ENCODE peak calls at places on chromosomes 2 and 18, in eight cellular contexts. A, D, O, J, X, K, Y and B are unnamed samples.

GRCh38 chr2:28750316-28751101 is 1.1 kb upstream of the PPP1CB start:
- DNase-seq in A (no peak), O (peak; percentile 18), D (peak; percentile 72), J (no peak), K (no peak), X (no peak), Y (peak; percentile 45), B (peak; percentile 59)

GRCh38 chr18:80106482-80107051 is 2.5 kb upstream of the ADNP2 start:
- DNase-seq in D (no peak), A (no peak), X (no peak), J (no peak), Y (no peak), O (no peak), K (no peak), B (peak; percentile 26)

GRCh38 chr2:161061786-161062185 is 98.4 kb upstream of the TANK start:
- DNase-seq in O (no peak), D (no peak), K (no peak), A (no peak), Y (no peak), X (no peak), J (no peak), B (no peak)

GRCh38 chr2:133940134-133940533 is 313.7 kb upstream of the MGAT5 start:
- DNase-seq in X (no peak), A (no peak), Y (no peak), K (no peak), J (no peak), D (no peak), O (no peak), B (no peak)

GRCh38 chr2:39734451-39734850 is 44.6 kb downstream of the THUMPD2 start:
- DNase-seq in O (no peak), A (no peak), Y (no peak), D (no peak), X (no peak), J (no peak), K (no peak), B (no peak)

GRCh38 chr2:233544079-233544690 is 22.4 kb downstream of the USP40 start:
- DNase-seq in D (no peak), O (no peak), X (no peak), A (no peak), Y (no peak), K (no peak), J (no peak), B (no peak)

GRCh38 chr2:37323770-37324535 is 680 bp downstream of the PRKD3 start:
- DNase-seq in K (no peak), D (peak; percentile 50), A (peak; percentile 58), X (no peak), O (peak; percentile 11), J (no peak), Y (peak; percentile 36), B (peak; percentile 50)

GRCh38 chr18:21538230-21538629 is 62.3 kb downstream of the ESCO1 start:
- DNase-seq in Y (no peak), J (no peak), D (no peak), K (no peak), O (no peak), X (no peak), A (no peak), B (no peak)

GRCh38 chr18:8411492-8411891 is 197.7 kb upstream of the RAB12 start:
- DNase-seq in K (no peak), A (no peak), J (no peak), Y (no peak), X (no peak), O (no peak), D (no peak), B (no peak)

GRCh38 chr2:196137271-196137670 is 34.1 kb downstream of the STK17B start:
- DNase-seq in A (no peak), K (no peak), Y (no peak), X (no peak), J (no peak), O (no peak), D (no peak), B (no peak)

GRCh38 chr2:190922411-190922810 is 41.8 kb downstream of the GLS start:
- DNase-seq in K (no peak), D (no peak), J (no peak), A (no peak), O (no peak), X (no peak), Y (no peak), B (no peak)

DNA sequence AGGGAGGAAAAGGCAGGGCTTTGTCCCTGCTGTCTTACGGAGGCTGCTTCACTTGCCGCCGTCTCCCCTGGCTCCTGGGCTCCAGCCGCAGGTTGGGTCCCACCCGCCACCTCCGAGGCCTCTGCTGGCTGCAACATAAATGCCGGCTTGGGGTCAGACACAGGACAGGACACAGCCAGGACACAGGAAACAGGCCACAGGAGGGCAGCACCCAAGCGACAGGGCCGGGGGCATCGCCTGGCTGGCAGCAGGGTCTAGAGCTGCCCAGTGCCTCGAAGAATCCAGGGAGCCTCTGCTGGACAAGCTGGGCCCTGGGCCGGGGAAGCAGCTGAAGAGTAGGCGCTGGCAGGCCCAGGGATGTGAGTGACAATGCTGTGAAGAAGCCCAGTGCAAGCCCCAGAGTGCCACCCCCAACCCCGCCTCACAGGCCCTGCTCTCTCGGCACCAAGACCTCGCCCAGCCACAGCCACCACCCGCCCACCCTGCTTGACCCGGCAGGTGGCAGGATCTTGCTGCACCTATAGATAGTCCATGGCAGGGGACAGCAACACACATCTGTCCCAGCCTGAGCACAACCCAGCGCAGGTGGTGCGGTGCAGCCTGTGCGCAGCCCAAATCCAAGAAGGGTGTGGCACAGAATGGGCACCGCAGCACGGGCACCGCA is 55.7 kb downstream of the BIN1 start:
- DNase-seq in D (no peak), Y (no peak), J (peak; percentile 23), A (peak; percentile 43), K (no peak), O (no peak), X (no peak), B (no peak)
- TF ChIP-seq CTCF in D (peak; percentile 10), Y (no peak), J (no peak), A (no peak), K (peak; percentile 15), O (no peak), X (no peak), B (no peak)

GRCh38 chr2:137963535-137964065 is 673 bp upstream of the HNMT start:
- DNase-seq in J (no peak), O (no peak), D (no peak), A (no peak), X (no peak), Y (no peak), K (no peak), B (no peak)
- H3K4me3 ChIP-seq in J (peak overlapping the region; percentile 57), O (no peak overlapping the region), D (no peak overlapping the region), A (peak overlapping the region; percentile 58), X (peak overlapping the region; percentile 45), Y (peak overlapping the region; percentile 54), K (no peak overlapping the region), B (peak overlapping the region; percentile 81)

DNA sequence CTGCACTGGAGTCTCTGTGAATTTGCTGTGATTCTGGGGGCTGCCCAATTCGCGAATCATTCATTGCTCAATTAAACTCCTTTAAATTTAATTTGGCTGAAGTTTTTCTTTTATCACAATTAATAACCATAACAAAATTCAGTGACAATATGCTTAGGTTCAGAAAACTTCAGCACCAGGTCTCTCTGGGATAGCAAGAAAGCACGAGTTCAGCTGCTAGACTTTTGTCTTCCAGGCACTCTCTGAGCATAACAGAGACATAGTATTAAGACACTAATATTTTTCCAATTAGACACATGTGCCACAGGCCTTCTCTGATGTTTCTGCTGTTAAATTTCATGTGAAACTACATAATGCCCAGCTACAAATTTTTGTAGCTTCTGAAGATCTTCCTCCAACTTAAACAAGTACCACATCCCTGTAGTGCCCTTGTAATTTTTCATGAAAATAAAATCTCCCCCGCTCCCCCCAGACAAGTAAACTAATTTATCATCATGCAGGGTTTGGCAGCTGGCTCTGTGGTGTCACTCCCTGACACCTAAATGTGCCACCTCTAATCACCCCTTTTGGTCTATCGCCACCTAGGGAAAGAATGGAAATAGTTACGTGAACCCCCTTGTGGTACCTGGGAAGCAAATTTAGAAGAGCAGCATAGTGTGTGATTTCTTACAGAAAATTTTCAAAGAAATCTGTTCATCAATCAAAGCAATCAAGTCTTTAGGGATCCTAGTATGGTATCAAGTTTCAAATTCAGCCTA is 94.1 kb downstream of the CSRNP3 start:
- DNase-seq in O (no peak), D (no peak), J (no peak), A (no peak), X (no peak), Y (no peak), K (no peak), B (no peak)
- TF ChIP-seq CTCF in O (no peak), D (no peak), J (no peak), A (no peak), X (no peak), Y (no peak), K (peak; percentile 28), B (no peak)

DNA sequence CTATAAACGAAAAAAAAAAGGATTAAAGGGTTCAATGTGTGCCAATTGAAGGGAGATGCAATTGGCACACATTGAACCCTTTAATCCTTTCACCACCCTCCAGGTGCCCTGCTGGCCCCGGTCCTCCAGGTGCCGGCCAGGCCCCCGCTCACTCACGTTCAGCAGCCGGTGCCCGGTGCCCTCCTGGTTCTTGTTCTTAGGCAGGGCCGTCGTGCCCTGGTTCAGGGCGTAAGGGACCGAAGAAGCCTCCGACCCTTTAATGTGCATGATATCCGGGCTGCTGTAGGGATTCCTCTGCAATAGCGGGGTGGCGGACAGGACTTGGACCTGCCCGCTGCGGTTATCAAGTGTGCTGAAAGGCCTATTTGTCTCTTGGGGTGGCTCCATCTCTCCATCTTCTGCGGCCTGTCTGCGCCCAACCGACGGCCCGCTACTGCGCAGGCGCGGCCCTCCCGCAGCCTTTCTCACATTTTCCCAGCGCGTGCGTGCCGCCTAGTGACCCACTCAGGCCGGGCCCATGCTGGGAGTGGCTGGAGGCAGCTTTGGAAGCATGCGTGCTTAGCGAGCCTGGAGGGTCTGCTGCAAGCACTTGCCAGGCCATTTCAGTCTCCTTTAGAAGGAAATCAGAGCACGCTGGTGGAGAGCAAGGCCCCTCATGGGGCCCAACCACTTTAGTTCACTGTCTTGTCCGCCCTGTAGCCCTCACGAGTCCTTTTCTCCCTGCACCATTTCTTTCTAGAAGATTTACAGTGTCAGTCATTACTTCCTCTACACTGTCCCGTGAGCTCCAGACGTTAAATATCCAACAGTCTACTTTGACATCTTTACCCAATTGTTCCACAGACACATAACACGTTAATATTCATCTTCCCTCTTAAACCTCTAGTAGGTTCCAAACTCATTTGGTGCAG is 24.3 kb downstream of the TMEM237 start:
- DNase-seq in Y (peak; percentile 60), K (no peak), O (peak; percentile 25), J (peak; percentile 48), X (no peak), D (peak; percentile 70), A (peak; percentile 83), B (peak; percentile 78)
- H3K4me3 ChIP-seq in Y (no peak overlapping the region), K (no peak overlapping the region), O (no peak overlapping the region), J (peak overlapping the region; percentile 21), X (no peak overlapping the region), D (peak overlapping the region; percentile 44), A (peak overlapping the region; percentile 37), B (peak overlapping the region; percentile 40)

GRCh38 chr18:7000484-7001096 is 117.0 kb downstream of the LAMA1 start:
- DNase-seq in J (no peak), O (no peak), A (no peak), X (no peak), D (peak; percentile 8), Y (no peak), K (no peak), B (peak; percentile 44)
- TF ChIP-seq CTCF in J (no peak), O (peak; percentile 64), A (peak; percentile 44), X (no peak), D (peak; percentile 39), Y (no peak), K (peak; percentile 29), B (peak; percentile 58)

GRCh38 chr2:177629357-177630000 is 236.9 kb downstream of the AGPS start:
- DNase-seq in Y (no peak), D (no peak), O (no peak), X (no peak), K (no peak), J (no peak), A (no peak), B (no peak)
- H3K4me3 ChIP-seq in Y (no peak overlapping the region), D (no peak overlapping the region), O (no peak overlapping the region), X (no peak overlapping the region), K (no peak overlapping the region), J (no peak overlapping the region), A (no peak overlapping the region), B (no peak overlapping the region)

GRCh38 chr18:2554671-2555070 is 16.6 kb downstream of the METTL4 start:
- DNase-seq in K (no peak), D (no peak), X (no peak), O (no peak), A (no peak), Y (no peak), J (no peak), B (no peak)
- TF ChIP-seq CTCF in K (no peak), D (no peak), X (no peak), O (no peak), A (no peak), Y (no peak), J (no peak), B (no peak)